ENCODE peak calls at places on chromosomes 7 and 10, in four cellular contexts. S is HepG2, C is A549, U is K562. O is an unnamed sample.

GRCh38 chr7:75019800-75020199 is 53.8 kb downstream of the RCC1L start:
- DNase-seq in C (no peak), U (no peak), S (no peak), O (no peak)

GRCh38 chr10:95835149-95835860 is 72.5 kb upstream of the CC2D2B start:
- DNase-seq in U (no peak), C (no peak), S (no peak), O (peak)

GRCh38 chr7:56083150-56083785 is 9.5 kb downstream of the PHKG1 start:
- DNase-seq in C (no peak), S (no peak), U (no peak), O (no peak)

GRCh38 chr10:11775412-11775811 is 33.2 kb downstream of the ECHDC3 start:
- DNase-seq in C (no peak), S (no peak), U (no peak), O (no peak)

GRCh38 chr10:106864031-106864430 is 300.5 kb downstream of the SORCS1 start:
- DNase-seq in S (no peak), C (no peak), U (no peak), O (no peak)

GRCh38 chr7:84154991-84155781 is 39.4 kb downstream of the SEMA3A start:
- DNase-seq in U (no peak), C (no peak), S (no peak), O (no peak)

GRCh38 chr7:100546129-100546867 is 7.3 kb downstream of the AGFG2 start:
- DNase-seq in U (no peak), S (peak), C (peak), O (no peak)

GRCh38 chr7:70620333-70621055 is 511.4 kb upstream of the GALNT17 start:
- DNase-seq in U (no peak), C (no peak), S (no peak), O (no peak)

GRCh38 chr10:82966130-82966529 is 1091.1 kb downstream of the NRG3 start:
- DNase-seq in C (no peak), S (no peak), U (no peak), O (no peak)

GRCh38 chr7:112362796-112363195 is 87.5 kb upstream of the IFRD1 start:
- DNase-seq in U (no peak), C (no peak), S (no peak), O (no peak)

GRCh38 chr7:117385340-117386124 is 41.8 kb downstream of the ASZ1 start:
- DNase-seq in U (no peak), C (peak), S (no peak), O (peak)

GRCh38 chr10:58152698-58153263 is 114.9 kb downstream of the IPMK start:
- DNase-seq in U (peak), S (peak), C (peak), O (peak)

GRCh38 chr10:6114758-6115410 is 26.1 kb downstream of the RBM17 start:
- DNase-seq in S (no peak), U (no peak), C (peak), O (peak)

GRCh38 chr10:24920907-24921881 is 31.2 kb downstream of the PRTFDC1 start:
- DNase-seq in C (peak), S (no peak), U (peak), O (peak)

GRCh38 chr10:48612241-48612943 is 7.5 kb upstream of the ARHGAP22 start:
- DNase-seq in C (no peak), S (no peak), U (no peak), O (peak)

GRCh38 chr10:48609899-48610584 is 5.2 kb upstream of the ARHGAP22 start:
- DNase-seq in U (no peak), C (no peak), S (no peak), O (no peak)

GRCh38 chr10:48610585-48611093 is 5.8 kb upstream of the ARHGAP22 start:
- DNase-seq in U (no peak), C (no peak), S (no peak), O (no peak)

GRCh38 chr10:48609441-48609840 is 4.6 kb upstream of the ARHGAP22 start:
- DNase-seq in U (no peak), C (no peak), S (no peak), O (no peak)

GRCh38 chr10:48611133-48611532 is 6.3 kb upstream of the ARHGAP22 start:
- DNase-seq in C (no peak), U (no peak), S (no peak), O (no peak)
- TF ChIP-seq MAZ in C (no peak), U (no peak), S (no peak), O (no peak)

GRCh38 chr7:130960208-130960988 is 226.4 kb upstream of the KLF14 start:
- DNase-seq in S (no peak), U (peak), C (peak), O (peak)

GRCh38 chr7:130958846-130959245 is 224.8 kb upstream of the KLF14 start:
- DNase-seq in U (no peak), C (no peak), S (no peak), O (no peak)

GRCh38 chr7:130961128-130961601 is 227.2 kb upstream of the KLF14 start:
- DNase-seq in S (no peak), C (peak), U (peak), O (peak)

GRCh38 chr7:130957722-130958360 is 223.8 kb upstream of the KLF14 start:
- DNase-seq in U (no peak), S (no peak), C (no peak), O (no peak)

GRCh38 chr7:130959743-130960207 is 225.8 kb upstream of the KLF14 start:
- DNase-seq in S (peak), U (peak), C (peak), O (peak)
- TF ChIP-seq MAZ in S (no peak), U (no peak), C (no peak), O (no peak)

GRCh38 chr7:149414171-149414570 is 46.7 kb downstream of the ZNF777 start:
- DNase-seq in S (no peak), U (no peak), C (no peak), O (no peak)

GRCh38 chr7:149415391-149416068 is 45.3 kb downstream of the ZNF777 start:
- DNase-seq in C (no peak), U (no peak), S (no peak), O (peak)

GRCh38 chr7:149409889-149410288 is 51.0 kb downstream of the ZNF777 start:
- DNase-seq in S (no peak), U (no peak), C (no peak), O (no peak)

GRCh38 chr7:149420006-149420405 is 40.9 kb downstream of the ZNF777 start:
- DNase-seq in U (no peak), C (no peak), S (no peak), O (no peak)

DNA sequence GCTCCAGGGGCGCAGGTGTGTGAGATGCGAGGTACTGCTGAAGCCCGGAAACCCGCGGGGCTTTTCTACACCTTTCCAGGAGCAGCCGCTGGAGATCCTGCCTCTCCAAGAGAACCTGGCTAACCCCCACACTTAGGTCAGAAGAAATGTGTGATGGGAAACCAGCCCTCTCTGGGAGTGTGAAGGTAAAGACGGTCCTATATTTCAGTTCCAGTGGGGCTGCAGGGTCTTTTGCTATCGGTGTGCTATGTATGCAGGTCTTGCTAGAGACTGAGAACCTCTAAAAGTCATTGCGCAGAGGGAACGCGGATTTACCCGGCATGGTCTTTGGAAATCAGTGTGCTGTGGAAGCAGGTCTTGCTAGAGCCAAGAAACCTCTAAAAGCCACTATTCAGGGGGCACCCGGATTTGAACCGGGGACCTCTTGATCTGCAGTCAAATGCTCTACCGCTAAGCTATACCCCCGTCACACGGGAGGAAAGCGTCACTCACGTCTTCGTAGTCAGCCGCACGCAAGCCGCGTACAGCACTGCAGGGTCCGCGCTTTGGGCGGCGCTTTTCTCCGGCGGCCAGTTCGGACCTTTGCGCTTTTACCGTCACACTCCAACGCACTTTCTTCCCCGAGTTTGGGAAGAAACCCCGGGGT is 46.0 kb downstream of the ZNF777 start:
- DNase-seq in U (no peak), C (peak), S (no peak), O (peak)
- TF ChIP-seq MAZ in U (no peak), C (no peak), S (no peak), O (no peak)

GRCh38 chr7:29565186-29565540 is 1.5 kb downstream of the PRR15 start:
- DNase-seq in U (no peak), C (no peak), S (no peak), O (peak)
- TF ChIP-seq MAZ in U (no peak), C (no peak), S (no peak), O (no peak)

GRCh38 chr10:19546224-19546623 is 270.0 kb upstream of the PLXDC2 start:
- DNase-seq in S (no peak), U (no peak), C (no peak), O (no peak)

GRCh38 chr10:19541299-19541698 is 274.9 kb upstream of the PLXDC2 start:
- DNase-seq in C (no peak), S (no peak), U (no peak), O (no peak)
- TF ChIP-seq MAZ in C (no peak), S (no peak), U (no peak), O (no peak)

O was measured in IMR-90.